ENCODE peak calls at places on chromosomes 13 and 19, in eight cellular contexts. Z is heart left ventricle; D is A549; W is IMR-90; K is foreskin fibroblast; G is cardiac muscle cell; R is tibial nerve; N is activated CD8-positive, alpha-beta T cell treated with anti-CD3 and anti-CD28 coated beads for 36 hours. Y is an unnamed sample.

GRCh38 chr13:77740931-77741586 is 43.6 kb downstream of the SLAIN1 start:
- DNase-seq in Z (no peak), D (no peak), W (no peak), K (no peak), G (no peak), R (no peak), N (no peak), Y (no peak)

GRCh38 chr13:73222627-73223026 is 163.8 kb downstream of the KLF5 start:
- DNase-seq in Z (no peak), D (no peak), W (no peak), K (no peak), G (no peak), R (no peak), N (no peak), Y (no peak)

GRCh38 chr13:20161275-20161950 is 561 bp upstream of the GJA3 start:
- DNase-seq in Z (peak), D (no peak), W (no peak), K (peak), G (peak), R (no peak), N (peak), Y (peak)

GRCh38 chr13:112513761-112514160 is 74.2 kb downstream of the TUBGCP3 start:
- DNase-seq in Z (no peak), D (no peak), W (no peak), K (no peak), G (no peak), R (no peak), N (no peak), Y (no peak)

GRCh38 chr13:37960427-37960826 is 90.9 kb upstream of the TRPC4 start:
- DNase-seq in Z (no peak), D (no peak), W (peak), K (no peak), G (peak), R (no peak), N (no peak), Y (no peak)

GRCh38 chr13:35621989-35622388 is 145.5 kb upstream of the MAB21L1 start:
- DNase-seq in Z (no peak), D (peak), W (peak), K (peak), G (peak), R (no peak), N (no peak), Y (no peak)

GRCh38 chr13:38662362-38662761 is 24.5 kb upstream of the FREM2 start:
- DNase-seq in Z (no peak), D (no peak), W (peak), K (no peak), G (peak), R (no peak), N (no peak), Y (no peak)

GRCh38 chr19:38721977-38722773 is 22.1 kb downstream of the CAPN12 start:
- DNase-seq in Z (peak), D (no peak), W (no peak), K (no peak), G (peak), R (peak), N (no peak), Y (no peak)

GRCh38 chr19:33815410-33816340 is 19.0 kb downstream of the KCTD15 start:
- DNase-seq in Z (peak), D (no peak), W (peak), K (peak), G (peak), R (no peak), N (no peak), Y (no peak)

GRCh38 chr19:38434549-38435051 is 1.1 kb downstream of the RYR1 start:
- DNase-seq in Z (no peak), D (no peak), W (no peak), K (no peak), G (no peak), R (peak), N (no peak), Y (no peak)

GRCh38 chr13:113044431-113045114 is 61.0 kb upstream of the F7 start:
- DNase-seq in Z (peak), D (no peak), W (no peak), K (peak), G (no peak), R (no peak), N (no peak), Y (no peak)

GRCh38 chr13:31625115-31625514 is 114.2 kb upstream of the RXFP2 start:
- DNase-seq in Z (no peak), D (no peak), W (no peak), K (no peak), G (peak), R (no peak), N (no peak), Y (no peak)

GRCh38 chr13:114264886-114265611 is 16.4 kb upstream of the UPF3A start:
- DNase-seq in Z (no peak), D (no peak), W (peak), K (peak), G (no peak), R (no peak), N (no peak), Y (no peak)

GRCh38 chr19:58304255-58304654 is 922 bp upstream of the ERVK3-1 start:
- DNase-seq in Z (no peak), D (no peak), W (no peak), K (no peak), G (no peak), R (no peak), N (no peak), Y (no peak)

GRCh38 chr19:28633223-28634030 is 579.5 kb downstream of the UQCRFS1 start:
- DNase-seq in Z (no peak), D (peak), W (peak), K (peak), G (peak), R (no peak), N (peak), Y (peak)

GRCh38 chr13:101511766-101512165 is 59.3 kb downstream of the ITGBL1 start:
- DNase-seq in Z (no peak), D (no peak), W (no peak), K (no peak), G (no peak), R (no peak), N (no peak), Y (no peak)

GRCh38 chr19:1874554-1875185 is 10.6 kb downstream of the ABHD17A start:
- DNase-seq in Z (no peak), D (no peak), W (no peak), K (no peak), G (no peak), R (no peak), N (peak), Y (no peak)

GRCh38 chr19:8192227-8192820 is 16.8 kb upstream of the CERS4 start:
- DNase-seq in Z (no peak), D (no peak), W (no peak), K (no peak), G (no peak), R (no peak), N (no peak), Y (no peak)
- TF ChIP-seq CTCF in Z (no peak), D (no peak), W (no peak), K (no peak), G (no peak), R (no peak), N (no peak), Y (no peak)

GRCh38 chr13:51825165-51825592 is 19.8 kb downstream of the TMEM272 start:
- DNase-seq in Z (no peak), D (no peak), W (no peak), K (no peak), G (peak), R (no peak), N (no peak), Y (no peak)

GRCh38 chr13:51822106-51822840 is 18.3 kb upstream of the DHRS12 start:
- DNase-seq in Z (no peak), D (no peak), W (no peak), K (no peak), G (no peak), R (no peak), N (peak), Y (no peak)

GRCh38 chr13:51823351-51823750 is 19.4 kb upstream of the DHRS12 start:
- DNase-seq in Z (no peak), D (no peak), W (no peak), K (no peak), G (peak), R (no peak), N (no peak), Y (no peak)

GRCh38 chr13:51825681-51826254 is 19.2 kb downstream of the TMEM272 start:
- DNase-seq in Z (no peak), D (no peak), W (no peak), K (no peak), G (no peak), R (no peak), N (peak), Y (no peak)

DNA sequence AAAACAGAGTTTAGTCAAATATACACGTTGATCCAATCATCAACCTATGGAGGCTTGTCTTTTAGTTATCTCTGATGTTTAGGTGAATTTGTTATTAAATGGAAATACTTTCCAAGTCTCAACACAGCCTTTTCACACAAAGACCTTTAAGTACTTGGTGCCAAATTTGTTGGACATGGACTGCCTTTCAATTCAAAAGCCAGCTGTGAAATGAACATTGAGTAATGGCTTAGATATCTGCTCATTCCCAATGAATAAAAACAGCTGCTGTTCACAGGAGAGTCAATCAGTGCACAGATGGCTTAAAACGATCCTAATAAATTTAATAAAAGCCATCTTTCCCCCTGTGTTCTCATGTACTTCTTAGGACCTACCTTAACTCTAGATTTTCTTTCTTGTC is 19.9 kb upstream of the DHRS12 start:
- DNase-seq in Z (no peak), D (no peak), W (no peak), K (no peak), G (peak), R (no peak), N (no peak), Y (no peak)
- TF ChIP-seq CTCF in Z (no peak), D (no peak), W (no peak), K (no peak), G (no peak), R (no peak), N (no peak), Y (no peak)

GRCh38 chr19:5503598-5503997 is 48.4 kb downstream of the ZNRF4 start:
- DNase-seq in Z (no peak), D (peak), W (no peak), K (no peak), G (no peak), R (no peak), N (no peak), Y (no peak)

GRCh38 chr19:5507056-5507624 is 51.9 kb downstream of the ZNRF4 start:
- DNase-seq in Z (no peak), D (no peak), W (no peak), K (no peak), G (no peak), R (no peak), N (no peak), Y (no peak)

GRCh38 chr19:5498817-5499535 is 43.8 kb downstream of the ZNRF4 start:
- DNase-seq in Z (no peak), D (no peak), W (no peak), K (no peak), G (no peak), R (no peak), N (no peak), Y (no peak)

GRCh38 chr19:5501907-5502306 is 46.7 kb downstream of the ZNRF4 start:
- DNase-seq in Z (no peak), D (no peak), W (no peak), K (no peak), G (no peak), R (no peak), N (no peak), Y (no peak)

DNA sequence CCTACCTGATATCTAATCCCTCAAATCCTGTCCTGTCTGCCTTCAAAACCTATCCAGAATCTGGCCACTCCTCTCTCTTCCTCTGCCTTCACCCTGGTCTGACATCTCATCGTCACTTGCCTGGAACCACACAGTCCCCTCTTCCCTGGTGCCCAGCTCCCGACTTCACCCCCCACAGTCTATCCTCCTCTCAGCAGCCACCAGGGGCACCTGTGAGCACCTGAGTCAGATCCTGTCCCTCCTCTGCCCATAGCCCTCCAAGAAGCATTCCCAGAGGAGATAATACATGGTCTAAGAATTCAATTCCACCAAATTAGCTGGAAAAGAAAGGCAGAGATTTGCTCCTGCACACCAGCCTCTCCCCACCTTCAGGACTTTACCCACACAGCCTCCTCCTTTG is 48.9 kb downstream of the ZNRF4 start:
- DNase-seq in Z (no peak), D (no peak), W (no peak), K (no peak), G (no peak), R (no peak), N (no peak), Y (no peak)
- TF ChIP-seq CTCF in Z (no peak), D (no peak), W (no peak), K (no peak), G (peak), R (no peak), N (peak), Y (no peak)

GRCh38 chr13:105471683-105472082 is 1063.8 kb downstream of the EFNB2 start:
- DNase-seq in Z (no peak), D (no peak), W (peak), K (no peak), G (peak), R (no peak), N (no peak), Y (no peak)
- TF ChIP-seq CTCF in Z (no peak), D (no peak), W (no peak), K (no peak), G (no peak), R (no peak), N (no peak), Y (no peak)

GRCh38 chr13:29162638-29163037 is 342.5 kb downstream of the MTUS2 start:
- DNase-seq in Z (no peak), D (peak), W (no peak), K (peak), G (no peak), R (no peak), N (no peak), Y (no peak)
- TF ChIP-seq CTCF in Z (no peak), D (no peak), W (no peak), K (no peak), G (no peak), R (no peak), N (no peak), Y (no peak)

GRCh38 chr19:29690842-29691241 is 24.2 kb downstream of the C19orf12 start:
- DNase-seq in Z (no peak), D (peak), W (peak), K (no peak), G (peak), R (no peak), N (peak), Y (peak)
- TF ChIP-seq CTCF in Z (peak), D (peak), W (peak), K (peak), G (peak), R (peak), N (peak), Y (no peak)

DNA sequence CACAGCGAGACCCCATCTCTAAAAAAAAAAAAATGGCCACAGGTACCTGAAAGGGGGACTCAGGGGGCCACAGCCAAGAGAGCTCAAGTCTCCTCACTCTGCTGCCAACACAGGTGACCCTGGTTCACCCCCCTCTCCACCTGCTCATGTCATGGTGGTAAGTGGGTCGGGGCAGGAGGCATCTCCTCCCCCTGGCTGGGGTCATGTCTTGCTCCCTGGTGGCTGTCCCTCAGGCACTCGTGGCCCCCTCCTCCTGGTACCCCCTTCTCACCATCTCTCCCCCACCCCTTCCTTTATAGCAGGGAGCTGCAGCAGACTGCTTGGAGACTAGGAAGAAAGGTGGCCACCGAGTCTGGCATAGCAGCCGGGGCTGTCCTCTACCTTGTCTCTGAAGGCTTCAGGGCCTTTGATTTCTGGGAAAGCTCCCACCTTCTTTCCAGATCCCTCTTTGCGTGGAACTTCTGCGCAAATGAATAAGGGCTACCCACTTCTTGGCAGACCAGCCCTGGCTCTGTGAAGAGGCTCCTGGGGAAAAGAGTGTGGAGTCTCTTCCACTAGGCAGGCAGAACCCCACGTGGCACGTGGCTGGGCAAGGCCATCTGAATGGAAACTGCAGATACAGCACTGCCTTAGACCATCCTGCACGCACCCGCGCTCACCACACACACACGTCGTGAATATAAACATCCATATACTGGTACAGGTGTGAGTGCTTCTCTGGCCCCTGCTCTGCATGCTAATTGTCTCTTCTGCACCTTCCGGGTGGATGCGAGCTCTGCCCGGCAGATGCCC is 20.1 kb upstream of the MIER2 start:
- DNase-seq in Z (no peak), D (no peak), W (no peak), K (no peak), G (no peak), R (no peak), N (no peak), Y (no peak)
- TF ChIP-seq CTCF in Z (no peak), D (no peak), W (no peak), K (no peak), G (no peak), R (no peak), N (no peak), Y (no peak)

GRCh38 chr19:29941828-29942403 is at the start of gene URI1:
- DNase-seq in Z (peak), D (peak), W (peak), K (peak), G (peak), R (peak), N (peak), Y (peak)
- TF ChIP-seq CTCF in Z (no peak), D (no peak), W (no peak), K (no peak), G (no peak), R (no peak), N (no peak), Y (no peak)

DNA sequence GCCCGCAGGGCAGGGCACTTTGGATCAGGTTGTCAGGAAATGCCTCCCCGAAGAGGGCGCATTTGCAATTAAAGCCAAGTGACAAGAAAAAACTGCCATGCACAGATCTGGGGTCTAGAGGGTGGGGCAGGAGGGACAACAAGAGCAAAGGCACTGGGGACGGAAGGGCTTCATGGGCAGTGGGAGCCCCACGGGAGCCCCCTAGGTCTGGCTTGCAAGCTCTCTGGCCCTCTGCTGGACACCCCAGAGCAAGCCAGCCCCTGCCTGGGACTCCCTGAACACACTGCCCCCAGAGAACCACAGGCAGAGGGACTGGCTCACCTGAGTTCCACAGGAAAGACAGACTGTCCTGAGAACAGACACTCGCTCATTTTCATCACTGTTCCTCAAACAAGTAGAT is 30.2 kb upstream of the C19orf12 start:
- DNase-seq in Z (no peak), D (no peak), W (no peak), K (no peak), G (no peak), R (no peak), N (no peak), Y (no peak)
- TF ChIP-seq CTCF in Z (no peak), D (peak), W (no peak), K (peak), G (no peak), R (no peak), N (no peak), Y (no peak)

DNA sequence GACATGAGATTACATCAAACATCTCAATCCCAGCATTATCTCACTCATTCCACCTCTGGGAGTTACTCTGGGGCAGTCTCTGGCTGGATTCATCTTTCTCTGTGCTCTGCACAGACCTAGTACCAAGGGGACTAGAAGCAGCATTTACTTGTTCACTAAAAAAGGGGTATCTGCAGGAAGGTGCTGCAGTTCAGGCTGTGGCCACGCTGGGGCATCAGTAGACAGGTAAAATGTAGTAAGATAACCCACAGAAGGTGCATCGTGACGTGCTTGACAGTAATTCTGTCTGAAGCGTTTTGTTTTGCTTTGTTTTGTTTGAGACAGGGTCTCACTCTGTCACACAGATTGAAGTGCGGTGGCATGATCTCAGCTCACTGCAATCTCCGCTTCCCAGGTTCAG is 29.3 kb downstream of the ZNF564 start:
- DNase-seq in Z (no peak), D (peak), W (no peak), K (no peak), G (no peak), R (no peak), N (peak), Y (no peak)
- TF ChIP-seq CTCF in Z (no peak), D (no peak), W (no peak), K (no peak), G (no peak), R (no peak), N (peak), Y (no peak)